ENCODE peak calls at places on chromosomes 4 and X, in nine cellular contexts. F is HL-60, C is mesothelial cell of epicardium, Q is uterus, X is brain microvascular endothelial cell, Z is heart right ventricle, U is putamen, S is PC-3, I is pancreas. D is an unnamed sample.

GRCh38 chr4:156923525-156923924 is 48.1 kb downstream of the PDGFC start:
- DNase-seq in Z (no peak), S (peak; percentile 10), F (no peak), C (no peak), I (no peak), X (no peak), Q (no peak), U (no peak), D (no peak)

GRCh38 chr4:181528570-181529184 is 714.5 kb upstream of the TENM3 start:
- DNase-seq in F (peak; percentile 42), C (peak; percentile 74), S (peak; percentile 71), Q (no peak), U (peak; percentile 69), Z (peak; percentile 49), I (peak; percentile 68), X (peak; percentile 65), D (peak; percentile 80)

GRCh38 chr4:150381671-150382427 is 200.1 kb upstream of the MAB21L2 start:
- DNase-seq in C (no peak), Q (no peak), Z (no peak), I (no peak), S (no peak), X (peak; percentile 46), U (no peak), F (no peak), D (no peak)

GRCh38 chr4:19999331-19999730 is 252.4 kb upstream of the SLIT2 start:
- DNase-seq in Q (no peak), S (no peak), F (no peak), X (no peak), U (no peak), C (no peak), I (no peak), Z (no peak), D (no peak)

GRCh38 chr4:99447079-99447478 is 11.9 kb upstream of the ADH7 start:
- DNase-seq in X (peak; percentile 57), S (peak; percentile 65), U (no peak), C (no peak), F (no peak), Q (no peak), Z (no peak), I (no peak), D (peak; percentile 89)

GRCh38 chr4:112348488-112349158 is 51.5 kb downstream of the ALPK1 start:
- DNase-seq in U (peak; percentile 37), I (no peak), X (peak; percentile 68), S (peak; percentile 60), F (no peak), Z (peak; percentile 69), C (no peak), Q (no peak), D (peak; percentile 86)

GRCh38 chrX:153924149-153924861 is 1.8 kb downstream of the ARHGAP4 start:
- DNase-seq in I (no peak), U (peak; percentile 31), Z (no peak), S (peak; percentile 42), C (no peak), X (no peak), Q (peak; percentile 55), F (peak; percentile 85), D (peak; percentile 38)

GRCh38 chrX:78540171-78540570 is 119.0 kb downstream of the RTL3 start:
- DNase-seq in Q (no peak), U (no peak), Z (no peak), F (no peak), I (no peak), X (no peak), C (no peak), S (no peak), D (no peak)

GRCh38 chr4:171812377-171813194 is 618 bp upstream of the GALNTL6 start:
- DNase-seq in X (no peak), Q (no peak), U (no peak), F (no peak), S (no peak), I (no peak), C (peak; percentile 62), Z (no peak), D (no peak)

GRCh38 chr4:34193451-34194154 is 2050.7 kb downstream of the ARAP2 start:
- DNase-seq in F (no peak), Q (no peak), C (no peak), U (no peak), Z (no peak), I (no peak), S (peak; percentile 25), X (no peak), D (peak; percentile 28)

GRCh38 chrX:110156167-110156754 is 153.3 kb downstream of the TMEM164 start:
- DNase-seq in C (no peak), F (no peak), Z (no peak), U (no peak), I (no peak), Q (no peak), X (no peak), S (peak; percentile 52), D (no peak)

GRCh38 chr4:12411072-12411471 is 982.4 kb upstream of the HS3ST1 start:
- DNase-seq in U (no peak), I (no peak), S (no peak), Q (no peak), C (no peak), F (no peak), X (no peak), Z (no peak), D (peak; percentile 73)

GRCh38 chrX:1455948-1456280 is 3.2 kb upstream of the ASMTL start:
- DNase-seq in F (no peak), I (no peak), C (no peak), Q (no peak), X (no peak), S (no peak), U (no peak), Z (no peak), D (no peak)

GRCh38 chrX:40088299-40088625 is 9.5 kb downstream of the BCOR start:
- DNase-seq in C (no peak), X (no peak), F (no peak), U (no peak), I (no peak), Z (no peak), Q (no peak), S (no peak), D (no peak)

GRCh38 chr4:144209491-144209890 is 69.0 kb upstream of the GYPA start:
- DNase-seq in X (no peak), Q (no peak), Z (no peak), S (no peak), C (no peak), U (no peak), I (no peak), F (no peak), D (no peak)